ENCODE peak calls at places on chromosomes 12 and 14, in ten cellular contexts. One of them, this sample, is unnamed.

GRCh38 chr14:33347816-33348215 is 409.1 kb downstream of the NPAS3 start:
- DNase-seq in suprapubic skin: no peak
- DNase-seq in HCT116: no peak
- DNase-seq in endothelial cell of umbilical vein: no peak
- DNase-seq in Panc1: no peak
- DNase-seq in GM23338: no peak
- DNase-seq in HL-60: no peak
- DNase-seq in K562: no peak
- DNase-seq in HepG2: no peak
- DNase-seq in transverse colon: no peak
- DNase-seq in this sample: no peak

GRCh38 chr14:104732355-104732804 is 8.4 kb downstream of the ADSS1 start:
- DNase-seq in endothelial cell of umbilical vein: no peak
- DNase-seq in HepG2: no peak
- DNase-seq in HCT116: no peak
- DNase-seq in HL-60: no peak
- DNase-seq in Panc1: no peak
- DNase-seq in suprapubic skin: no peak
- DNase-seq in transverse colon: peak
- DNase-seq in GM23338: no peak
- DNase-seq in K562: no peak
- DNase-seq in this sample: no peak

GRCh38 chr14:75521415-75522199 is 662 bp upstream of the BATF start:
- DNase-seq in GM23338: no peak
- DNase-seq in Panc1: no peak
- DNase-seq in endothelial cell of umbilical vein: no peak
- DNase-seq in K562: no peak
- DNase-seq in HCT116: no peak
- DNase-seq in HepG2: peak
- DNase-seq in suprapubic skin: no peak
- DNase-seq in transverse colon: no peak
- DNase-seq in HL-60: no peak
- DNase-seq in this sample: no peak

GRCh38 chr14:67285876-67286452 is 44.7 kb downstream of the PALS1 start:
- DNase-seq in endothelial cell of umbilical vein: peak
- DNase-seq in GM23338: peak
- DNase-seq in suprapubic skin: no peak
- DNase-seq in K562: peak
- DNase-seq in HCT116: peak
- DNase-seq in HL-60: no peak
- DNase-seq in transverse colon: no peak
- DNase-seq in HepG2: peak
- DNase-seq in Panc1: no peak
- DNase-seq in this sample: no peak

GRCh38 chr12:106840217-106840616 is 65.7 kb downstream of the RIC8B start:
- DNase-seq in HepG2: peak
- DNase-seq in HCT116: no peak
- DNase-seq in transverse colon: no peak
- DNase-seq in GM23338: peak
- DNase-seq in suprapubic skin: no peak
- DNase-seq in endothelial cell of umbilical vein: peak
- DNase-seq in Panc1: no peak
- DNase-seq in K562: peak
- DNase-seq in HL-60: no peak
- DNase-seq in this sample: no peak

GRCh38 chr14:105059035-105059916 is 6.0 kb downstream of the GPR132 start:
- DNase-seq in transverse colon: no peak
- DNase-seq in Panc1: no peak
- DNase-seq in HL-60: no peak
- DNase-seq in HCT116: no peak
- DNase-seq in endothelial cell of umbilical vein: no peak
- DNase-seq in K562: no peak
- DNase-seq in suprapubic skin: peak
- DNase-seq in GM23338: peak
- DNase-seq in HepG2: no peak
- DNase-seq in this sample: no peak

GRCh38 chr14:105091335-105092123 is 26.3 kb upstream of the GPR132 start:
- DNase-seq in HepG2: peak
- DNase-seq in HCT116: peak
- DNase-seq in Panc1: no peak
- DNase-seq in transverse colon: peak
- DNase-seq in GM23338: no peak
- DNase-seq in endothelial cell of umbilical vein: no peak
- DNase-seq in HL-60: no peak
- DNase-seq in K562: no peak
- DNase-seq in suprapubic skin: peak
- DNase-seq in this sample: no peak

GRCh38 chr14:32329146-32329545 is at the start of gene AKAP6:
- DNase-seq in K562: peak
- DNase-seq in endothelial cell of umbilical vein: no peak
- DNase-seq in transverse colon: no peak
- DNase-seq in HepG2: no peak
- DNase-seq in HL-60: no peak
- DNase-seq in suprapubic skin: no peak
- DNase-seq in GM23338: peak
- DNase-seq in Panc1: no peak
- DNase-seq in HCT116: no peak
- DNase-seq in this sample: no peak

GRCh38 chr12:11162494-11162893 is 8.5 kb upstream of the SMIM10L1 start:
- DNase-seq in GM23338: peak
- DNase-seq in transverse colon: no peak
- DNase-seq in HCT116: no peak
- DNase-seq in Panc1: no peak
- DNase-seq in suprapubic skin: no peak
- DNase-seq in endothelial cell of umbilical vein: no peak
- DNase-seq in HepG2: no peak
- DNase-seq in HL-60: no peak
- DNase-seq in K562: no peak
- DNase-seq in this sample: no peak

GRCh38 chr12:12357697-12358476 is 1.0 kb downstream of the BORCS5 start:
- DNase-seq in K562: no peak
- DNase-seq in Panc1: no peak
- DNase-seq in HCT116: no peak
- DNase-seq in HL-60: peak
- DNase-seq in GM23338: no peak
- DNase-seq in endothelial cell of umbilical vein: peak
- DNase-seq in HepG2: no peak
- DNase-seq in suprapubic skin: no peak
- DNase-seq in transverse colon: no peak
- DNase-seq in this sample: no peak

GRCh38 chr14:55936691-55937090 is 181.5 kb upstream of the PELI2 start:
- DNase-seq in Panc1: no peak
- DNase-seq in GM23338: peak
- DNase-seq in HepG2: no peak
- DNase-seq in HCT116: no peak
- DNase-seq in endothelial cell of umbilical vein: no peak
- DNase-seq in HL-60: no peak
- DNase-seq in K562: no peak
- DNase-seq in transverse colon: no peak
- DNase-seq in suprapubic skin: no peak
- DNase-seq in this sample: no peak

GRCh38 chr14:22403286-22403685 is 185.7 kb downstream of the DAD1 start:
- DNase-seq in endothelial cell of umbilical vein: no peak
- DNase-seq in Panc1: no peak
- DNase-seq in transverse colon: no peak
- DNase-seq in HL-60: no peak
- DNase-seq in HepG2: no peak
- DNase-seq in GM23338: no peak
- DNase-seq in suprapubic skin: no peak
- DNase-seq in K562: no peak
- DNase-seq in HCT116: no peak
- DNase-seq in this sample: no peak

GRCh38 chr12:8890313-8891084 is 23.8 kb upstream of the PHC1 start:
- DNase-seq in HL-60: peak
- DNase-seq in endothelial cell of umbilical vein: peak
- DNase-seq in transverse colon: peak
- DNase-seq in Panc1: no peak
- DNase-seq in HepG2: peak
- DNase-seq in suprapubic skin: peak
- DNase-seq in HCT116: no peak
- DNase-seq in K562: peak
- DNase-seq in GM23338: peak
- DNase-seq in this sample: no peak

GRCh38 chr12:47851303-47851952 is 31.7 kb upstream of the HDAC7 start:
- DNase-seq in K562: no peak
- DNase-seq in transverse colon: no peak
- DNase-seq in suprapubic skin: no peak
- DNase-seq in Panc1: no peak
- DNase-seq in endothelial cell of umbilical vein: no peak
- DNase-seq in GM23338: no peak
- DNase-seq in HL-60: no peak
- DNase-seq in HCT116: no peak
- DNase-seq in HepG2: no peak
- DNase-seq in this sample: no peak

GRCh38 chr14:102781063-102781462 is 3.8 kb downstream of the TRAF3 start:
- DNase-seq in transverse colon: no peak
- DNase-seq in HL-60: no peak
- DNase-seq in endothelial cell of umbilical vein: no peak
- DNase-seq in suprapubic skin: no peak
- DNase-seq in K562: no peak
- DNase-seq in GM23338: no peak
- DNase-seq in HCT116: no peak
- DNase-seq in HepG2: no peak
- DNase-seq in Panc1: no peak
- DNase-seq in this sample: no peak

GRCh38 chr12:64810831-64811230 is 13.6 kb upstream of the TBC1D30 start:
- DNase-seq in HL-60: no peak
- DNase-seq in suprapubic skin: no peak
- DNase-seq in GM23338: no peak
- DNase-seq in endothelial cell of umbilical vein: no peak
- DNase-seq in transverse colon: no peak
- DNase-seq in Panc1: no peak
- DNase-seq in HCT116: no peak
- DNase-seq in HepG2: no peak
- DNase-seq in K562: no peak
- DNase-seq in this sample: no peak

DNA sequence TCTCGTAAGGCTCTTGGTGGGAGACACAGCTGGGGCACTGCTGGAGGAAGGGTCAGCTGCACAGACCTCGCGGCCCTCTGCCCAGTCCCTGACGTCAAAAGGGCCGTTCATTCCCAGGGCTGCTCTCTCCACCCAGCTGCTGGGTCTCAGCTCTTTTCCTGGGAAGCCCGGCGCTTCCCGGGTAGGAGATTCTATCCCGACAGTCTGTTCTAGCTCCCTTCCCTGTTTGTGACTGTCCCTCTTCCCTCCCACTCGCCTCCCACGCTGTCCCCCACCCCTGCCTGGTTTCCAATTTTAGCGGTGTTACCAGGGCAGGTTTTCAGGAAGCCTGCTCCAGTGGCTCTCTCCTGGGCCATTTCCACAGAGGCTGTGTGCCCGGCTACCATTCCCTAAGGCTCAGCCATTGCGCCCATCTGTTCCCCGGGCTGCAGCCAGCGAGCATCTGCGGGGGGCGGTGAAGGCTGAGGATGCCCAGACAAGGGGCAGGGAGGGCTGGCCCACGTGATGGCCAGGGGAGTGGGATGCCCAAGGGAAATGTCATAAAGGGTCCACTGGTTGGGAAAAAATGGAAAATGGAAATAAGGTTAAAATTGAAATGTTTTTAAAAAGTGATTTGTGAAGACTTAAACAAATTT is 186.7 kb downstream of the CACNA1C start:
- DNase-seq in Panc1: no peak
- DNase-seq in GM23338: no peak
- DNase-seq in HL-60: no peak
- DNase-seq in HCT116: no peak
- DNase-seq in suprapubic skin: no peak
- DNase-seq in HepG2: no peak
- DNase-seq in K562: no peak
- DNase-seq in endothelial cell of umbilical vein: no peak
- DNase-seq in transverse colon: no peak
- DNase-seq in this sample: no peak
- H3K27ac ChIP-seq in Panc1: no peak
- H3K27ac ChIP-seq in GM23338: no peak
- H3K27ac ChIP-seq in HL-60: no peak
- H3K27ac ChIP-seq in HCT116: no peak
- H3K27ac ChIP-seq in suprapubic skin: no peak
- H3K27ac ChIP-seq in HepG2: no peak
- H3K27ac ChIP-seq in K562: no peak
- H3K27ac ChIP-seq in endothelial cell of umbilical vein: no peak
- H3K27ac ChIP-seq in transverse colon: no peak
- H3K27ac ChIP-seq in this sample: no peak

DNA sequence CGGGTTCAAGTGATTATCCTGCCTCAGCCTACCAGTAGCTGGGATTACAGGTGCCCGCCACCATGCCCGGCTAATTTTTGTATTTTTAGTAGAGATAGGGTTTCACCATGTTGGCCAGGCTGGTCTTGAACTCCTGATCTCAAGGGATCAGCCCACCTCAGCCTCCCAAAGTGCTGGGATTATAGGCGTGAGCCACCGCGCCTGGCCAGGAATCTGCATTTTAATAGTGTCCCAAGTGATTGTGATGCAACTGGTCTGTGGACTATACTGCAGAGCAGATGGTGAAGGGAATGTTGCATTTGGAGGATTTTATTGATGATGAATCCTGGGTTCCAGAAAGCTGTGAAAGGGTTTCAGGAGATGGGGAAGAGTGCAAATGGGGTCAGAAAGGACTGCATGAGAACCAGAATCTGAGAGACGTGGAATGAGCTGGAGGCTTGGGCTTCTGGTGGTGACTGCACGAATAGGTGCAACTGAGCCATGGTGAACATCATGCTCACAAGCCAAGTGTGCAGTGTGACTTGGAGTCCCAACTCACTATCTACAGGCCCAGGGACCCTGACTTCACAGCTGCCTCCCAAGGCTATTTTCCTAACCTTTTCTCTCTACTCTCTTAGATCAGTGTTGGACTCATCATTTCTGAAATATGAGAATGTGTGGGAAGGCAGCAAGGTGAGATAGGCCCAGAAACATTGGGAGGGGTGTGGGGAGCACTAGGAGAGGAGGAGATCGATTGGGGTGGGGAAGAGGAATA is 4.5 kb downstream of the RPS26 start:
- DNase-seq in suprapubic skin: no peak
- DNase-seq in Panc1: no peak
- DNase-seq in HepG2: no peak
- DNase-seq in transverse colon: no peak
- DNase-seq in HL-60: no peak
- DNase-seq in K562: peak
- DNase-seq in endothelial cell of umbilical vein: no peak
- DNase-seq in GM23338: peak
- DNase-seq in HCT116: no peak
- DNase-seq in this sample: no peak
- TF ChIP-seq POLR2AphosphoS5 in suprapubic skin: no peak
- TF ChIP-seq POLR2AphosphoS5 in Panc1: no peak
- TF ChIP-seq POLR2AphosphoS5 in HepG2: no peak
- TF ChIP-seq POLR2AphosphoS5 in transverse colon: no peak
- TF ChIP-seq POLR2AphosphoS5 in HL-60: no peak
- TF ChIP-seq POLR2AphosphoS5 in K562: peak
- TF ChIP-seq POLR2AphosphoS5 in endothelial cell of umbilical vein: no peak
- TF ChIP-seq POLR2AphosphoS5 in GM23338: peak
- TF ChIP-seq POLR2AphosphoS5 in HCT116: no peak
- TF ChIP-seq POLR2AphosphoS5 in this sample: no peak

GRCh38 chr12:65891987-65892481 is 67.8 kb downstream of the HMGA2 start:
- DNase-seq in Panc1: peak
- DNase-seq in HCT116: peak
- DNase-seq in HepG2: no peak
- DNase-seq in GM23338: no peak
- DNase-seq in endothelial cell of umbilical vein: peak
- DNase-seq in HL-60: no peak
- DNase-seq in transverse colon: peak
- DNase-seq in K562: no peak
- DNase-seq in suprapubic skin: peak
- DNase-seq in this sample: no peak
- H3K27ac ChIP-seq in Panc1: peak
- H3K27ac ChIP-seq in HCT116: peak
- H3K27ac ChIP-seq in HepG2: peak
- H3K27ac ChIP-seq in GM23338: no peak
- H3K27ac ChIP-seq in endothelial cell of umbilical vein: peak
- H3K27ac ChIP-seq in HL-60: no peak
- H3K27ac ChIP-seq in transverse colon: peak
- H3K27ac ChIP-seq in K562: no peak
- H3K27ac ChIP-seq in suprapubic skin: peak
- H3K27ac ChIP-seq in this sample: peak

GRCh38 chr14:91415794-91416743 is 1.6 kb downstream of the CCDC88C start:
- DNase-seq in HepG2: no peak
- DNase-seq in HL-60: peak
- DNase-seq in endothelial cell of umbilical vein: peak
- DNase-seq in GM23338: peak
- DNase-seq in K562: no peak
- DNase-seq in HCT116: no peak
- DNase-seq in transverse colon: peak
- DNase-seq in suprapubic skin: no peak
- DNase-seq in Panc1: no peak
- DNase-seq in this sample: no peak
- TF ChIP-seq POLR2AphosphoS5 in HepG2: no peak
- TF ChIP-seq POLR2AphosphoS5 in HL-60: no peak
- TF ChIP-seq POLR2AphosphoS5 in endothelial cell of umbilical vein: no peak
- TF ChIP-seq POLR2AphosphoS5 in GM23338: no peak
- TF ChIP-seq POLR2AphosphoS5 in K562: no peak
- TF ChIP-seq POLR2AphosphoS5 in HCT116: no peak
- TF ChIP-seq POLR2AphosphoS5 in transverse colon: no peak
- TF ChIP-seq POLR2AphosphoS5 in suprapubic skin: no peak
- TF ChIP-seq POLR2AphosphoS5 in Panc1: no peak
- TF ChIP-seq POLR2AphosphoS5 in this sample: no peak